ENCODE peak calls at places on chromosomes 11 and 22, in five cellular contexts. M is H1, W is HepG2, E is GM12878, K is K562. F is an unnamed sample.

GRCh38 chr11:84833488-84834086 is 793.6 kb downstream of the DLG2 start:
- DNase-seq in E (no peak), M (no peak), W (no peak), K (no peak), F (no peak)

GRCh38 chr11:133911169-133911568 is 45.6 kb downstream of the IGSF9B start:
- DNase-seq in K (peak), M (no peak), E (no peak), W (no peak), F (no peak)

GRCh38 chr11:88171982-88172381 is 3.3 kb downstream of the RAB38 start:
- DNase-seq in W (no peak), K (no peak), M (no peak), E (no peak), F (no peak)

GRCh38 chr11:48034926-48035876 is 54.8 kb downstream of the PTPRJ start:
- DNase-seq in W (no peak), E (no peak), M (no peak), K (no peak), F (no peak)

GRCh38 chr11:76048763-76049162 is 157.5 kb downstream of the WNT11 start:
- DNase-seq in M (no peak), K (peak), W (no peak), E (no peak), F (peak)

GRCh38 chr11:98099371-98099770 is 921.4 kb upstream of the CNTN5 start:
- DNase-seq in K (no peak), M (no peak), W (no peak), E (no peak), F (no peak)

GRCh38 chr22:50498322-50498861 is 9.1 kb downstream of the LMF2 start:
- DNase-seq in W (peak), M (peak), K (peak), E (no peak), F (peak)

GRCh38 chr11:95996621-95997020 is 72.7 kb upstream of the MTMR2 start:
- DNase-seq in W (no peak), E (no peak), K (no peak), M (no peak), F (no peak)

GRCh38 chr22:29702025-29702930 is 17.5 kb upstream of the CABP7 start:
- DNase-seq in M (no peak), W (no peak), E (no peak), K (no peak), F (no peak)

GRCh38 chr11:118212131-118212725 is 12.6 kb downstream of the JAML start:
- DNase-seq in W (peak), K (peak), M (no peak), E (no peak), F (peak)
- H3K4me2 ChIP-seq in W (peak), K (no peak), M (peak), E (no peak), F (peak)

DNA sequence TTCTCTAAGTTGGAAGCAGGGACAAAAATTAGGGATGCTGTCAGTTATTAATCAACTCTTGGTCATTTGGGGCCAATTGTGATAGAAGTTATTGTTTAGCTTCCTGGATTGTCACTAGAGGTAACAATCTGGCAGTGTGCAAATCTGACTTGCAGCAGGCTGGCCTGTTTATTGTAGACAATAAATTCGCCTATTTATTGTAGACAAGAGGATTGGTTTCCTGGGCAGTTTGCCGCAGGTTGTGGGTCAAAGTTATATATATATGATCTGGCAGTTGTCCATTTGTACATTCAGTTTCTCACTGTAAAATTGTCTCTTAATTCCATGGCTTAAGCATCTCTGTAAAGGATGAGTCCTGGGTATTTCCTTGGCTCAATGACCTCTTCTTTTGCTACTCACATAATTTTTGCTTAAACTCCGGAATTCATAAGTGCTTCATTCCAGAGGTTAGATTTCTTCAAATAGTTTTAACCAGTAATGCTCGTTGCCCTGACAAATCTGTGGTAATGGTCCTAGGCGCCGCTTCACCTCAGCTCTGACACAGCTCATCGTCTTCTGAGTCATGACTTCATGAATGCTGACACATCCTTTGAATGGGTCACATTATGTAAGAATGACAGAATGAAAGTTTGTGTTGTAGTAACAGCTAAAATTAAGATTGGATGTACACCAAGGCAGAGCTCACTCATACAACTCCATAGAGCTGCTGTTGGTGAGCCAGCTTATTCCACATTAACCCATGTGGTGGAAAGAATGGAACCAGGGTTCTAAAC is 7.8 kb upstream of the MMP3 start:
- DNase-seq in M (no peak), W (no peak), K (no peak), E (no peak), F (no peak)
- H2AFZ ChIP-seq in M (no peak), W (no peak), K (no peak), E (no peak), F (no peak)

GRCh38 chr11:46277313-46277622 is 194 bp upstream of the CREB3L1 start:
- DNase-seq in E (no peak), M (no peak), W (no peak), K (peak), F (peak)
- TF ChIP-seq CREB1 in E (no peak), M (no peak), W (no peak), K (no peak), F (no peak)

GRCh38 chr11:29333993-29334780 is 682.6 kb downstream of the KCNA4 start:
- DNase-seq in M (no peak), E (peak), W (peak), K (peak), F (peak)
- H3K4me2 ChIP-seq in M (no peak), E (no peak), W (no peak), K (no peak), F (no peak)

DNA sequence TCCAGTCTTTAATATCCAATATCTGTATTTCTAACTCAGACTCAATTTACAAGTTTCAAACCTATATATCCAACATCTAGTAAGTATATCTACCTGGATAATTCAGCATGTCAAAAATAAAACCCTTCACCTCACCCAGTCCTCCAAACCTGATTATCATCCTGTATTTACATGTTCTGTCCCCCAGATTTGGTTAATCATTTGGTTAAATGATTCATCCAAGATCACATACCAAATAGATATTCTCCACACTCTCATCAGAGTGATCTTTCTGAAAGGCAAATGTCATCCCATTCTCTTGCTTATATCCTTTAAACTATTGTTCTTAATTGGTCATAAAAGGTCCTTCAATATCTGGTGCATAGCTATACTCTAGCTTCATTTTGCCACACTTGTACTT is 199.0 kb downstream of the SOX6 start:
- DNase-seq in M (no peak), K (no peak), E (no peak), W (no peak), F (no peak)
- H2AFZ ChIP-seq in M (no peak), K (no peak), E (no peak), W (no peak), F (no peak)

GRCh38 chr22:32265882-32266767 is 11.0 kb upstream of the SLC5A4 start:
- DNase-seq in W (peak), E (no peak), K (peak), M (no peak), F (peak)

GRCh38 chr22:32270641-32271369 is 15.7 kb upstream of the SLC5A4 start:
- DNase-seq in E (no peak), M (no peak), W (no peak), K (no peak), F (no peak)

GRCh38 chr22:32271389-32271788 is 16.2 kb upstream of the SLC5A4 start:
- DNase-seq in E (no peak), W (no peak), M (no peak), K (no peak), F (no peak)

GRCh38 chr22:32267011-32267410 is 11.9 kb upstream of the SLC5A4 start:
- DNase-seq in M (no peak), E (no peak), K (no peak), W (no peak), F (no peak)

GRCh38 chr22:32269316-32269715 is 14.2 kb upstream of the SLC5A4 start:
- DNase-seq in K (no peak), W (no peak), M (no peak), E (no peak), F (no peak)
- TF ChIP-seq CREB1 in K (no peak), W (no peak), M (no peak), E (no peak), F (no peak)

GRCh38 chr22:48574776-48575566 is 1252.7 kb downstream of the BRD1 start:
- DNase-seq in M (peak), K (no peak), W (peak), E (no peak), F (peak)

GRCh38 chr22:48577691-48578090 is 1250.0 kb downstream of the BRD1 start:
- DNase-seq in K (no peak), W (no peak), M (no peak), E (no peak), F (no peak)

GRCh38 chr22:48575567-48576332 is 1251.9 kb downstream of the BRD1 start:
- DNase-seq in K (no peak), W (no peak), M (no peak), E (no peak), F (no peak)

GRCh38 chr22:48577014-48577690 is 1250.5 kb downstream of the BRD1 start:
- DNase-seq in E (no peak), M (no peak), W (no peak), K (no peak), F (no peak)

GRCh38 chr22:48576333-48577013 is 1251.2 kb downstream of the BRD1 start:
- DNase-seq in M (no peak), K (no peak), W (no peak), E (no peak), F (peak)
- H3K4me2 ChIP-seq in M (peak), K (no peak), W (peak), E (no peak), F (peak)

DNA sequence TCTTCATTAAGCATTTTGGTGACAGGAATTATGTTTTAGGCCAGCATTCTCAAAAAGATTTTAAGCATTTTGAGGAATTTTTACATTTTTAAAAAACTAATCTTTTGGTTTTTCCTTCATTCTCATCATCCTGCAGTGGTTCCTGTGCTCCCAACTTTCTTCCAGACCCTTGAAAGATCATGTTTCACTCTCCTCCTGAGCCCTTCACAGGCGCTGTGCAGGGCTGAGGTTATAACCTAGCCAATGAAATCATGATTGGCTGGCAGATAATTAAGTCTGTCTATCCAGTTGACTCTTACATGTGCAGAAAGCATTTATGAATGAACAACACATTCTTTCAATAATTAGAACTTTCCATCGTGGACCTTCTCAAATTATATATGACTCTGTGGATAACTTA is 226.3 kb downstream of the DDX10 start:
- DNase-seq in E (no peak), M (no peak), W (no peak), K (no peak), F (no peak)
- H2AFZ ChIP-seq in E (no peak), M (no peak), W (no peak), K (no peak), F (no peak)

DNA sequence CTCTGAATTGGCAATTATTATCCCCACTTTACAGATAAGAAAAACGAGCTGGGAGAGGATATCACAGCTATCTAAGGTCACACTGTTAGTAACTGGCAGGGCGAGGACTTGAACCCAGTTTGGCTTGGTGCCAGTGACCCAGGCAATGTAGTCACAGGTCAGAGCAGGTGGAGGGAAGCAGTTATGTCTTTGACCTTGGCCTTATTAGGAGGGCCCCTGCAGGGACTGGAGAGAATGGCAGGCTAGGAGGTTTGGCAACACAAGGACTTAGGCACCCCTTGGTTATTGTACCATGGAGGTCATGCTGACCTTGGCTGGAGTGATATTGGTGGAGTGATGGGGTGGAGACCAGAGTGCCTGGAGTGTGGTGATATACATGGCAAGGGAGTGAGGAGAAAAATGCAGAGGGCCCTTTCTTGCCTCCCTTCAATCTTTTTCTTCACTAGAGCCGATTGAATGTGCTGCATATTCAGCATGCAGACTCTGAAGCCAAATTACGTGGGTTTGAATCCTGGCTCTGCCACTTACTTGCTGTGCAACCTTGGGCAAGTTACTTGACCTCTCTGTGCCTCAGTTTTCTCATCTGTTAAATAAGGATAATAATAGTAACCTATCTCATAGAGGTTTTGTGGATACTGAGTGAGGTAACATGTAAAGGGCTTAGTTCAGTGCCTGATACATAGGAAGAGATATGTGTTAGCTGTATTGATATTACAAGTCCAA is 92.7 kb upstream of the TBCEL start:
- DNase-seq in M (no peak), K (peak), W (peak), E (no peak), F (peak)
- TF ChIP-seq CREB1 in M (no peak), K (no peak), W (no peak), E (no peak), F (no peak)